ENCODE peak calls at places on chromosomes 16 and 17, in four cellular contexts. One of them, this sample, is unnamed.

GRCh38 chr17:63840591-63841349 is 1.7 kb downstream of the SMARCD2 start:
- DNase-seq in GM06990: no peak
- DNase-seq in neural progenitor cell: no peak
- DNase-seq in tibial nerve: no peak
- DNase-seq in this sample: no peak

GRCh38 chr17:73013816-73014663 is 78.4 kb downstream of the SLC39A11 start:
- DNase-seq in GM06990: no peak
- DNase-seq in neural progenitor cell: peak; percentile 44
- DNase-seq in tibial nerve: no peak
- DNase-seq in this sample: no peak

GRCh38 chr16:58367252-58367651 is 25.0 kb upstream of the GINS3 start:
- DNase-seq in neural progenitor cell: no peak
- DNase-seq in tibial nerve: no peak
- DNase-seq in GM06990: no peak
- DNase-seq in this sample: no peak

GRCh38 chr17:75654176-75654575 is 12.8 kb downstream of the RECQL5 start:
- DNase-seq in neural progenitor cell: no peak
- DNase-seq in GM06990: no peak
- DNase-seq in tibial nerve: no peak
- DNase-seq in this sample: no peak

GRCh38 chr17:27324940-27325339 is 31.0 kb downstream of the WSB1 start:
- DNase-seq in neural progenitor cell: no peak
- DNase-seq in tibial nerve: no peak
- DNase-seq in GM06990: no peak
- DNase-seq in this sample: no peak

GRCh38 chr16:17070882-17071592 is 399.7 kb downstream of the XYLT1 start:
- DNase-seq in neural progenitor cell: peak; percentile 57
- DNase-seq in GM06990: peak; percentile 78
- DNase-seq in tibial nerve: no peak
- DNase-seq in this sample: peak; percentile 96

GRCh38 chr17:4588391-4588790 is 4.1 kb downstream of the SMTNL2 start:
- DNase-seq in neural progenitor cell: peak; percentile 3
- DNase-seq in GM06990: no peak
- DNase-seq in tibial nerve: no peak
- DNase-seq in this sample: no peak

GRCh38 chr16:19522369-19523159 is 666 bp upstream of the GDE1 start:
- DNase-seq in tibial nerve: no peak
- DNase-seq in GM06990: no peak
- DNase-seq in neural progenitor cell: no peak
- DNase-seq in this sample: no peak

GRCh38 chr16:29816694-29817441 is 916 bp downstream of the PAGR1 start:
- DNase-seq in tibial nerve: peak; percentile 41
- DNase-seq in GM06990: no peak
- DNase-seq in neural progenitor cell: peak; percentile 62
- DNase-seq in this sample: peak; percentile 55

GRCh38 chr17:60899115-60899514 is 221.5 kb downstream of the BCAS3 start:
- DNase-seq in tibial nerve: no peak
- DNase-seq in GM06990: no peak
- DNase-seq in neural progenitor cell: no peak
- DNase-seq in this sample: no peak

GRCh38 chr17:33049781-33050414 is 58.3 kb downstream of the SPACA3 start:
- DNase-seq in neural progenitor cell: peak; percentile 72
- DNase-seq in GM06990: no peak
- DNase-seq in tibial nerve: no peak
- DNase-seq in this sample: peak; percentile 32

GRCh38 chr17:80850817-80851216 is 140.8 kb upstream of the CHMP6 start:
- DNase-seq in tibial nerve: no peak
- DNase-seq in neural progenitor cell: no peak
- DNase-seq in GM06990: no peak
- DNase-seq in this sample: no peak

GRCh38 chr17:50853781-50854180 is 12.4 kb downstream of the TOB1 start:
- DNase-seq in neural progenitor cell: no peak
- DNase-seq in tibial nerve: no peak
- DNase-seq in GM06990: no peak
- DNase-seq in this sample: no peak

GRCh38 chr17:8744086-8744781 is 402 bp downstream of the CCDC42 start:
- DNase-seq in GM06990: no peak
- DNase-seq in neural progenitor cell: no peak
- DNase-seq in tibial nerve: no peak
- DNase-seq in this sample: no peak

GRCh38 chr17:49776864-49777263 is 11.6 kb upstream of the KAT7 start:
- DNase-seq in neural progenitor cell: no peak
- DNase-seq in GM06990: no peak
- DNase-seq in tibial nerve: no peak
- DNase-seq in this sample: no peak

GRCh38 chr17:19796457-19796856 is 48.4 kb upstream of the ALDH3A1 start:
- DNase-seq in neural progenitor cell: no peak
- DNase-seq in tibial nerve: no peak
- DNase-seq in GM06990: no peak
- DNase-seq in this sample: no peak

GRCh38 chr17:36535669-36536081 is 888 bp downstream of the PIGW start:
- DNase-seq in GM06990: no peak
- DNase-seq in neural progenitor cell: no peak
- DNase-seq in tibial nerve: no peak
- DNase-seq in this sample: no peak

GRCh38 chr16:46765050-46765449 is 16.9 kb upstream of the MYLK3 start:
- DNase-seq in neural progenitor cell: no peak
- DNase-seq in tibial nerve: no peak
- DNase-seq in GM06990: no peak
- DNase-seq in this sample: peak; percentile 20

GRCh38 chr16:49345829-49346228 is 27.8 kb upstream of the C16orf78 start:
- DNase-seq in tibial nerve: no peak
- DNase-seq in neural progenitor cell: peak; percentile 80
- DNase-seq in GM06990: no peak
- DNase-seq in this sample: peak; percentile 45

GRCh38 chr17:41407226-41407625 is 9.8 kb upstream of the KRT31 start:
- DNase-seq in neural progenitor cell: no peak
- DNase-seq in tibial nerve: no peak
- DNase-seq in GM06990: no peak
- DNase-seq in this sample: no peak

GRCh38 chr17:75983501-75984181 is 4.6 kb downstream of the TEN1 start:
- DNase-seq in tibial nerve: no peak
- DNase-seq in GM06990: no peak
- DNase-seq in neural progenitor cell: no peak
- DNase-seq in this sample: no peak

GRCh38 chr16:46828943-46829342 is 2.0 kb downstream of the C16orf87 start:
- DNase-seq in tibial nerve: no peak
- DNase-seq in GM06990: no peak
- DNase-seq in neural progenitor cell: no peak
- DNase-seq in this sample: no peak

DNA sequence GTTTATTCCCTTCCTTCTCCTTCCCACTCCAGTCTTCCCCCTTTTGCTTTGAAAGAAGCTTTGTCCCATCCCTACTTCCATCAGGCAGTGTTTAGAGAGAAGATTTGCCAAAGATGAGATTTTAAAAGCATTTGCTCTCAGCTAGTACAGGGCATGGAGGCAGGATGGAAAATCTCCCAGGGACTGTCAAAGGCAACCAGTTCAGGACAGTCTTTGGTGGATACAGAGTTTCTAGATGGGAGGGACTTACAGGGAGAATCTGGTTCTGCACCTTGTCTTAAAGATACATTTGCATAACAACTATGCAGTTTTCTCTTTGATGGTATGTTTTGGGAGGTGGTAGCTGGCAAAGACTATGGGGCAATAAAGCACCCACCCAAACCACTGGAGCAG is 26.2 kb downstream of the CHD9 start:
- DNase-seq in GM06990: no peak
- DNase-seq in neural progenitor cell: no peak
- DNase-seq in tibial nerve: no peak
- DNase-seq in this sample: no peak
- H3K4me3 ChIP-seq in GM06990: no peak overlapping the region
- H3K4me3 ChIP-seq in neural progenitor cell: no peak overlapping the region
- H3K4me3 ChIP-seq in tibial nerve: no peak overlapping the region
- H3K4me3 ChIP-seq in this sample: no peak overlapping the region

DNA sequence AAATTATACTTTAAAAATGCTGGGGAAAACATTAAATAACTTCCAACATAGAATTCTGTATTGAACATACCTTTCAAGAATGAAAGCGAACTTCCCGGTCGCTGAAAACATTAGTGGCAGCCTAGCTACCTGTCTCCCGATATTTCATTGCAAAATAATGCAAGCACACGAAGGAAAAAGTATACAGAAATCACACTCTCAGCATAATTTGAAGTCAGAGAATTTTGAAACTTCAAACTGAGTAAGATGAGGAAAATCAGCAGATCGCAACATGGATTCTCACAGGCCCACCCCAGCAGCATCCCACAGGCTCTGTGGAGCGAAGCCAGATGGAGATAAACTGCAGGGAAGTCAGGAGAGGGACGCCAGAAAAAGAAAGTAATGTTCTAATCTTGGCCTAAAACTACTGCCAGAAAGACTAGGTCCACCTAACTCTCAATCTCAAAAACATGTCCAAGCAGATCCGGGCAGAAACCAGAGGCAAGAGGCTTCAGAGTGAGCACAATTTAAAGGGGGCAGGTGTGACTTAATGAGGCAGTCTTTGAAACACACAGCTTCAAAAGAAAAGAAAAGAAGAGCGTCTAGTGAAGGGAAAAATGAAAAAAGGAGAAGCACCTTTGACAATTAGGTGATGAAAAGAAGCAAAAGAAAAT is 4.8 kb upstream of the GOSR1 start:
- DNase-seq in neural progenitor cell: no peak
- DNase-seq in GM06990: no peak
- DNase-seq in tibial nerve: no peak
- DNase-seq in this sample: no peak
- H3K4me3 ChIP-seq in neural progenitor cell: no peak overlapping the region
- H3K4me3 ChIP-seq in GM06990: peak overlapping the region; percentile 46
- H3K4me3 ChIP-seq in tibial nerve: no peak overlapping the region
- H3K4me3 ChIP-seq in this sample: no peak overlapping the region

GRCh38 chr16:154223-155030 is 2.0 kb downstream of the HBZ start:
- DNase-seq in neural progenitor cell: peak; percentile 71
- DNase-seq in GM06990: no peak
- DNase-seq in tibial nerve: no peak
- DNase-seq in this sample: no peak

GRCh38 chr16:159136-159849 is 6.5 kb upstream of the HBM start:
- DNase-seq in tibial nerve: no peak
- DNase-seq in neural progenitor cell: no peak
- DNase-seq in GM06990: no peak
- DNase-seq in this sample: no peak

GRCh38 chr16:160691-161190 is 5.0 kb upstream of the HBM start:
- DNase-seq in GM06990: no peak
- DNase-seq in tibial nerve: no peak
- DNase-seq in neural progenitor cell: no peak
- DNase-seq in this sample: no peak

GRCh38 chr16:152141-153128 is at the start of gene HBZ:
- DNase-seq in GM06990: no peak
- DNase-seq in tibial nerve: no peak
- DNase-seq in neural progenitor cell: no peak
- DNase-seq in this sample: no peak

GRCh38 chr16:155031-155398 is 2.6 kb downstream of the HBZ start:
- DNase-seq in neural progenitor cell: no peak
- DNase-seq in tibial nerve: no peak
- DNase-seq in GM06990: no peak
- DNase-seq in this sample: no peak
- H3K4me3 ChIP-seq in neural progenitor cell: peak overlapping the region; percentile 57
- H3K4me3 ChIP-seq in tibial nerve: no peak overlapping the region
- H3K4me3 ChIP-seq in GM06990: no peak overlapping the region
- H3K4me3 ChIP-seq in this sample: no peak overlapping the region

GRCh38 chr16:55047903-55048497 is 117.3 kb downstream of the IRX5 start:
- DNase-seq in tibial nerve: no peak
- DNase-seq in GM06990: no peak
- DNase-seq in neural progenitor cell: no peak
- DNase-seq in this sample: no peak
- H3K4me3 ChIP-seq in tibial nerve: no peak overlapping the region
- H3K4me3 ChIP-seq in GM06990: no peak overlapping the region
- H3K4me3 ChIP-seq in neural progenitor cell: no peak overlapping the region
- H3K4me3 ChIP-seq in this sample: no peak overlapping the region

GRCh38 chr17:59844884-59845594 is 47.7 kb downstream of the TUBD1 start:
- DNase-seq in tibial nerve: no peak
- DNase-seq in GM06990: no peak
- DNase-seq in neural progenitor cell: no peak
- DNase-seq in this sample: no peak

GRCh38 chr17:59848385-59848668 is 44.4 kb downstream of the TUBD1 start:
- DNase-seq in tibial nerve: no peak
- DNase-seq in GM06990: no peak
- DNase-seq in neural progenitor cell: no peak
- DNase-seq in this sample: no peak

GRCh38 chr17:59842901-59843652 is 49.7 kb downstream of the TUBD1 start:
- DNase-seq in GM06990: peak; percentile 77
- DNase-seq in tibial nerve: no peak
- DNase-seq in neural progenitor cell: no peak
- DNase-seq in this sample: no peak

GRCh38 chr17:59846391-59847165 is 46.2 kb downstream of the TUBD1 start:
- DNase-seq in neural progenitor cell: no peak
- DNase-seq in GM06990: no peak
- DNase-seq in tibial nerve: no peak
- DNase-seq in this sample: no peak

DNA sequence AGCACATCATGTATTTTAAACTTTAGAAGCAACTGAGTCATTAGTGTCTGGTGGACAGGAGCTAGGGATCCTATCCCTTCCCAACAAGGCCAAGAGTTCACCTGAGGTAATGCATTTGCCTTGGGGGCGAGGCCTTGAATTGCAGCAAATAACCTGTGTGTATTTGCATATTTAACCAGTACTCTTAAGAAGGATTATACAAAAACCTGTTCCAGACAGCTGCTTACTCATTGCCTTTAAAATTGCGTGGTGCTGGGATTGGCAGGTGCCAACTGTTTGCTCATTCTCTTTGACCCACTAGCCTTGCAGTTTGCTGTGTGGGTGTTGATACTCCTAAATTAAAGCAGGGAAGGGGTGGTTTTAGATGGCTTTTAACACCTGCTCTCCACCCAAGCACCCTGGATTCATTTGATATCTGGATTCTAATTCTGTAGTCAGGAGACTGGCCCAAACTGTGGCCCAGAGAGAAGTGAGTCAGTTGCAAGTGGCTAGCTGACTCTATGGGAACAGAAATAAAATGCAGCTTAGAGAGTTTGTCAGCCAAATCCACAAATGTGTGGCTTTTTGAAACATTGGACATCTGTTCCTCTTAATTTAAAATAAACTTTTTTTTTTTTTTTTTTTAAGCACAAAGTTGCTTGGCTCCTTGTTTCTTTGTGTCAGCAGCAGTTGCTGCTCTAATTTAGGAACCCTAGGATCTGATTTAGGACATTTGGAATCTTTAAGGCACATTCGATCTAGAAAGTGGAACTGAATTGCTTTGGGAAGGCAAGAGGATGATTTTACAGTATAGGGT is 47.0 kb downstream of the TUBD1 start:
- DNase-seq in tibial nerve: no peak
- DNase-seq in GM06990: no peak
- DNase-seq in neural progenitor cell: no peak
- DNase-seq in this sample: no peak
- H3K4me3 ChIP-seq in tibial nerve: no peak overlapping the region
- H3K4me3 ChIP-seq in GM06990: peak overlapping the region; percentile 29
- H3K4me3 ChIP-seq in neural progenitor cell: no peak overlapping the region
- H3K4me3 ChIP-seq in this sample: no peak overlapping the region